ENCODE peak calls at places on chromosomes 12 and 14, in seven cellular contexts. One of them, this sample, is unnamed.

GRCh38 chr12:123102781-123103503 is 47.9 kb downstream of the PITPNM2 start:
- DNase-seq in MM.1S: no peak
- DNase-seq in hepatocyte: no peak
- DNase-seq in GM23248: no peak
- DNase-seq in neural progenitor cell: no peak
- DNase-seq in PC-3: peak
- DNase-seq in HCT116: no peak
- DNase-seq in this sample: no peak

GRCh38 chr14:67167420-67168109 is 21.7 kb upstream of the GARIN2 start:
- DNase-seq in hepatocyte: no peak
- DNase-seq in HCT116: no peak
- DNase-seq in PC-3: peak
- DNase-seq in neural progenitor cell: no peak
- DNase-seq in MM.1S: no peak
- DNase-seq in GM23248: peak
- DNase-seq in this sample: peak

GRCh38 chr14:61561657-61562276 is 133.5 kb upstream of the HIF1A start:
- DNase-seq in MM.1S: no peak
- DNase-seq in GM23248: peak
- DNase-seq in HCT116: peak
- DNase-seq in hepatocyte: peak
- DNase-seq in PC-3: peak
- DNase-seq in neural progenitor cell: no peak
- DNase-seq in this sample: peak

GRCh38 chr14:29236848-29237247 is 470.3 kb downstream of the FOXG1 start:
- DNase-seq in MM.1S: no peak
- DNase-seq in PC-3: peak
- DNase-seq in neural progenitor cell: no peak
- DNase-seq in HCT116: no peak
- DNase-seq in hepatocyte: no peak
- DNase-seq in GM23248: peak
- DNase-seq in this sample: no peak

GRCh38 chr14:105173901-105174894 is 5.6 kb upstream of the JAG2 start:
- DNase-seq in HCT116: no peak
- DNase-seq in neural progenitor cell: no peak
- DNase-seq in GM23248: no peak
- DNase-seq in hepatocyte: no peak
- DNase-seq in MM.1S: no peak
- DNase-seq in PC-3: no peak
- DNase-seq in this sample: no peak

GRCh38 chr14:90758959-90759358 is 57.3 kb downstream of the TTC7B start:
- DNase-seq in neural progenitor cell: no peak
- DNase-seq in hepatocyte: no peak
- DNase-seq in HCT116: no peak
- DNase-seq in PC-3: no peak
- DNase-seq in MM.1S: no peak
- DNase-seq in GM23248: peak
- DNase-seq in this sample: no peak

GRCh38 chr14:90842726-90843125 is 26.5 kb upstream of the TTC7B start:
- DNase-seq in neural progenitor cell: no peak
- DNase-seq in HCT116: no peak
- DNase-seq in hepatocyte: no peak
- DNase-seq in MM.1S: no peak
- DNase-seq in PC-3: no peak
- DNase-seq in GM23248: no peak
- DNase-seq in this sample: no peak

GRCh38 chr12:102760322-102760721 is 156.7 kb downstream of the PAH start:
- DNase-seq in GM23248: no peak
- DNase-seq in HCT116: no peak
- DNase-seq in hepatocyte: no peak
- DNase-seq in neural progenitor cell: no peak
- DNase-seq in PC-3: no peak
- DNase-seq in MM.1S: no peak
- DNase-seq in this sample: no peak

GRCh38 chr12:109450980-109451379 is 26.1 kb downstream of the KCTD10 start:
- DNase-seq in PC-3: no peak
- DNase-seq in neural progenitor cell: no peak
- DNase-seq in hepatocyte: no peak
- DNase-seq in HCT116: no peak
- DNase-seq in GM23248: peak
- DNase-seq in MM.1S: no peak
- DNase-seq in this sample: no peak

GRCh38 chr14:101992708-101993107 is 28.3 kb downstream of the DYNC1H1 start:
- DNase-seq in GM23248: no peak
- DNase-seq in MM.1S: peak
- DNase-seq in hepatocyte: no peak
- DNase-seq in neural progenitor cell: no peak
- DNase-seq in PC-3: no peak
- DNase-seq in HCT116: no peak
- DNase-seq in this sample: no peak

GRCh38 chr14:101248840-101249675 is 312.2 kb upstream of the DIO3 start:
- DNase-seq in hepatocyte: no peak
- DNase-seq in MM.1S: no peak
- DNase-seq in GM23248: no peak
- DNase-seq in neural progenitor cell: no peak
- DNase-seq in HCT116: no peak
- DNase-seq in PC-3: no peak
- DNase-seq in this sample: no peak

GRCh38 chr12:123705935-123706334 is 6.2 kb upstream of the ATP6V0A2 start:
- DNase-seq in hepatocyte: no peak
- DNase-seq in MM.1S: no peak
- DNase-seq in GM23248: no peak
- DNase-seq in PC-3: peak
- DNase-seq in neural progenitor cell: no peak
- DNase-seq in HCT116: peak
- DNase-seq in this sample: peak

GRCh38 chr12:6703631-6704030 is 3.0 kb upstream of the PIANP start:
- DNase-seq in MM.1S: no peak
- DNase-seq in PC-3: no peak
- DNase-seq in GM23248: peak
- DNase-seq in neural progenitor cell: peak
- DNase-seq in hepatocyte: no peak
- DNase-seq in HCT116: no peak
- DNase-seq in this sample: peak

GRCh38 chr12:114774181-114774580 is 90.2 kb upstream of the TBX3 start:
- DNase-seq in PC-3: peak
- DNase-seq in MM.1S: no peak
- DNase-seq in HCT116: peak
- DNase-seq in GM23248: no peak
- DNase-seq in hepatocyte: no peak
- DNase-seq in neural progenitor cell: no peak
- DNase-seq in this sample: no peak

GRCh38 chr12:106601031-106601430 is 18.2 kb downstream of the RFX4 start:
- DNase-seq in hepatocyte: no peak
- DNase-seq in MM.1S: no peak
- DNase-seq in GM23248: no peak
- DNase-seq in HCT116: no peak
- DNase-seq in neural progenitor cell: peak
- DNase-seq in PC-3: no peak
- DNase-seq in this sample: peak

GRCh38 chr14:72755766-72756165 is 138.1 kb downstream of the DPF3 start:
- DNase-seq in GM23248: no peak
- DNase-seq in HCT116: no peak
- DNase-seq in MM.1S: no peak
- DNase-seq in hepatocyte: no peak
- DNase-seq in PC-3: no peak
- DNase-seq in neural progenitor cell: no peak
- DNase-seq in this sample: no peak

GRCh38 chr12:85424581-85425348 is 144.7 kb downstream of the ALX1 start:
- DNase-seq in hepatocyte: peak
- DNase-seq in neural progenitor cell: peak
- DNase-seq in PC-3: peak
- DNase-seq in GM23248: peak
- DNase-seq in MM.1S: peak
- DNase-seq in HCT116: peak
- DNase-seq in this sample: peak

GRCh38 chr12:58877243-58877743 is 43.0 kb downstream of the LRIG3 start:
- DNase-seq in hepatocyte: peak
- DNase-seq in PC-3: peak
- DNase-seq in neural progenitor cell: no peak
- DNase-seq in HCT116: no peak
- DNase-seq in GM23248: peak
- DNase-seq in MM.1S: no peak
- DNase-seq in this sample: no peak

GRCh38 chr12:51488281-51488680 is 63.6 kb downstream of the SLC4A8 start:
- DNase-seq in neural progenitor cell: no peak
- DNase-seq in MM.1S: no peak
- DNase-seq in GM23248: no peak
- DNase-seq in PC-3: no peak
- DNase-seq in HCT116: no peak
- DNase-seq in hepatocyte: no peak
- DNase-seq in this sample: no peak

GRCh38 chr14:88668448-88669116 is 105.7 kb downstream of the ZC3H14 start:
- DNase-seq in MM.1S: no peak
- DNase-seq in neural progenitor cell: no peak
- DNase-seq in HCT116: no peak
- DNase-seq in PC-3: no peak
- DNase-seq in GM23248: no peak
- DNase-seq in hepatocyte: no peak
- DNase-seq in this sample: no peak
- TF ChIP-seq EZH2phosphoT487 in MM.1S: no peak
- TF ChIP-seq EZH2phosphoT487 in neural progenitor cell: no peak
- TF ChIP-seq EZH2phosphoT487 in HCT116: no peak
- TF ChIP-seq EZH2phosphoT487 in PC-3: no peak
- TF ChIP-seq EZH2phosphoT487 in GM23248: no peak
- TF ChIP-seq EZH2phosphoT487 in hepatocyte: no peak
- TF ChIP-seq EZH2phosphoT487 in this sample: no peak

DNA sequence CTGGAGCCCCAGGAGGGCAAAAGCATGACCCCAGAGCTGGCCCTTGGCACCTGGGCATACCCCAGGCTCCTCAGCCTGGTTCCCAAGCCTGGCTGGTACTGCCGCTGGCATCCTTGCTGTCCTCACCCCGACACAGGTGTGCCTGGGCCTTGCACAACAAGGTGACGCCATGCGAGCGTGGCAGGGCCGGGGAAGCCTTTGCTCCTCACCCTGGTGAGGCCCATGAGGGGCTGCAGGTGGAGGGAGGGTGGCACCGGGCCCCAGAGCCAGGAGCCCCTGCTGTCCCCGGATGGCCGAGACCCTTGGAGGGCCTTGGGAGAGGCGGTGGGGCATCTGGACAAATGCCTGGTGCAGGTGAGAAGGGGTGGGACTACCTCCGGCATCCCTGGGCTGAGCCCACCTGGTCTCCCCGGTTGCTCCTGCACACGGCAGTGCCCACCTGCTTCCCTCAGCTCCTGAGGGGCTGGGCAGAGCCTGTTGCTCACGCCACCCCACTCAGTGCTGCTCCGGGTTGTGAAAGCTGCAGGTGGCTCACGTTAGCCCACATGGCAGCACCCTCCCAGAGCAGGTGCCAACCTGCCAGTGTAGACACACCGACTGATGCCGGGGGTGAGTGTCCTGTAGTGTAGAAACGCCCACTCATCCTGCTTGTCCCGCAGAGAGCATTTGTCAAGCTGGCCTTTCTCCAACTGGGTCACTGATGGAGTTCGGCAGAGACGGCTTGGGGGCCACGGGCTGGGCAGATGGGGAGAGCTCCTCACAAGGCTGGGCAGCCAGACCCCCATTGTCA is 24.6 kb upstream of the KIF26A start:
- DNase-seq in MM.1S: no peak
- DNase-seq in hepatocyte: no peak
- DNase-seq in neural progenitor cell: no peak
- DNase-seq in PC-3: no peak
- DNase-seq in GM23248: no peak
- DNase-seq in HCT116: no peak
- DNase-seq in this sample: no peak
- TF ChIP-seq EZH2 in MM.1S: no peak
- TF ChIP-seq EZH2 in hepatocyte: no peak
- TF ChIP-seq EZH2 in neural progenitor cell: no peak
- TF ChIP-seq EZH2 in PC-3: no peak
- TF ChIP-seq EZH2 in GM23248: no peak
- TF ChIP-seq EZH2 in HCT116: no peak
- TF ChIP-seq EZH2 in this sample: no peak

DNA sequence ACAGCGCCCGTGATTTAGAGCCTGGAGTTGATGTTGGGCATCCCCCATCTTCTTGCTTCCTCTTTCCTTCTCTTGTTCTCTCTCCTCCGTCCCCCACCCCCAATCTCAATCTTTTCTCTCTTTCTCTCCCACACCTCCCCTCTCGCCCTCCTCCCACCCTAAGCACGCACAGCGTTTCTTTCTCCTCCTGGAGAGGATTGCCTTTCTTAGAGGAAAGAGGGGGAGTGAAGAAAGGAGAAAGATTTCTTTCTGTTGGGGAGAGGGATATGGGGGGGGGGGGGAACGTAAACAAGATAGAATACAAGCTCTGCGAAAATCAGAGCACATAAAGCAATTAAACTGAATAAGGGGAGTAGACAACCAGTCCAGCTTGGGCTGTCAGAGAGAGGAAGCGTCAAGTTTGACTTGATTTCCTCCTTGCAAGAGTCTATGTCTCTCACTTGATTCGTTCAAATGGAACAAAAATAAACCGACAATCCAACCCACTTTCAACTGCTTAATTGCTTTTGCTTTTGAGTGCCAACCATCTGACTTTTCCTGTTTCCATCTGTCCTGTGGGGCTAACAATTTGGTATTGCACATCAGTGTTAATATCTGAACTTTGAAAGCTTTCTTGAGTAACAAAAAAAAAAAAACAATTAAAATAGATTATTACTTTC is 852 bp downstream of the SYT1 start:
- DNase-seq in neural progenitor cell: peak
- DNase-seq in PC-3: no peak
- DNase-seq in hepatocyte: no peak
- DNase-seq in GM23248: no peak
- DNase-seq in HCT116: no peak
- DNase-seq in MM.1S: peak
- DNase-seq in this sample: peak
- H3K4me3 ChIP-seq in neural progenitor cell: peak
- H3K4me3 ChIP-seq in PC-3: peak
- H3K4me3 ChIP-seq in hepatocyte: peak
- H3K4me3 ChIP-seq in GM23248: peak
- H3K4me3 ChIP-seq in HCT116: peak
- H3K4me3 ChIP-seq in MM.1S: peak
- H3K4me3 ChIP-seq in this sample: peak

DNA sequence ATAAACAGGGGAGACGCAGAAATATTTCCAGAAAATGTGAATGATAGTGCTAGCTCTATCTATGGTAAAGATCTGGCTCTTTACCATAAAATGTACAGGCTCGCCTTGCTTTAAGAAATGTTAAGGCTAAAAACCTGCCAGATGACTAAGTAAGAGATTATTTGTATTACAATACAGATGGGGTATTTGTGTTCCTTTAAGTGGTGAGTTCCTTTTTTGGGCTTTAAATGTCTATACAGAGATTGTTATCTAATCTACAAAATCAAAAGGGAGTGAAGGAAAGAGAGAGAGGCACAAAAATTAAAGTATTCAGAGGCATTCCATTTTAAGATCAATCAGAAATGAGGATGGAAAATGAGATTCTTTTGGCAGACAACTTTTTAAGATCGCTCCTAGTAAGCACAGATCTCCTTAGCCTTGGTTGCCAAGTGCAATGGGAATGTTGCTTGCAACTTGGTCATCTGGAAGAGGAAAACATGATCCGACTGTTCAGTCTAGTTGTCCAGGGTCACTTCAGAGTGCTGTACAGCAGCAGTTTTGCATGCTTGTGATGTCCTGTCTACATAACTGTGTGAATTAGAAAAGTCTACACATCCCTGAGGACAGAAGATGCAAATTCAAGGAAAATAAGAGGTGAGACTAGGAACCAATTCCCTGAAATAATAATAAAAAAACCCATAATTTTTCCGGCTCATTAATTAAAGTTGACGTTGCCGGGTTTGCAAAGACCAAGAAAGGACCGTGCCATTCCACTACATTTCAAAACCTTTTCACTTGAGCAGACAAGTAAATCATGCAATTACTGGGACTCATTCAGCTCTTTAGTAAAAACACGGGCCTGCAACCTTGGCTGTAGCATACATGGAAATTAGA is 380.8 kb downstream of the EGLN3 start:
- DNase-seq in neural progenitor cell: no peak
- DNase-seq in GM23248: peak
- DNase-seq in hepatocyte: no peak
- DNase-seq in HCT116: no peak
- DNase-seq in PC-3: peak
- DNase-seq in MM.1S: no peak
- DNase-seq in this sample: no peak
- TF ChIP-seq EZH2phosphoT487 in neural progenitor cell: no peak
- TF ChIP-seq EZH2phosphoT487 in GM23248: no peak
- TF ChIP-seq EZH2phosphoT487 in hepatocyte: no peak
- TF ChIP-seq EZH2phosphoT487 in HCT116: no peak
- TF ChIP-seq EZH2phosphoT487 in PC-3: no peak
- TF ChIP-seq EZH2phosphoT487 in MM.1S: no peak
- TF ChIP-seq EZH2phosphoT487 in this sample: no peak

This sample was measured in GM23338.